ENCODE peak calls at places on chromosomes 1 and 21, in ten cellular contexts. G, Q, H, D, P, B, L, E, T and A are unnamed samples.

GRCh38 chr1:213281610-213282316 is 230.7 kb downstream of the RPS6KC1 start:
- DNase-seq in Q (no peak), P (no peak), T (no peak), D (no peak), E (peak), L (no peak), G (no peak), B (no peak), H (no peak), A (no peak)

GRCh38 chr1:181604482-181604881 is 121.2 kb downstream of the CACNA1E start:
- DNase-seq in G (no peak), L (no peak), H (no peak), D (no peak), E (no peak), Q (no peak), T (no peak), B (no peak), P (no peak), A (no peak)

GRCh38 chr21:41615613-41616012 is 107.7 kb upstream of the TMPRSS2 start:
- DNase-seq in T (no peak), B (no peak), G (no peak), E (no peak), D (peak), Q (no peak), P (peak), L (no peak), H (no peak), A (peak)

GRCh38 chr1:67126974-67127373 is 7.8 kb downstream of the C1orf141 start:
- DNase-seq in E (no peak), L (no peak), D (no peak), T (no peak), P (no peak), B (no peak), Q (no peak), H (no peak), G (no peak), A (no peak)

GRCh38 chr1:3160647-3161046 is 91.6 kb downstream of the PRDM16 start:
- DNase-seq in Q (no peak), H (no peak), B (no peak), L (no peak), D (no peak), G (no peak), E (no peak), T (no peak), P (no peak), A (no peak)

GRCh38 chr21:42417533-42417932 is 13.8 kb downstream of the UBASH3A start:
- DNase-seq in T (no peak), E (no peak), G (no peak), P (no peak), D (no peak), Q (no peak), H (peak), B (peak), L (peak), A (no peak)

GRCh38 chr1:8822383-8823294 is 5.2 kb upstream of the RERE start:
- DNase-seq in D (peak), E (no peak), Q (no peak), P (peak), T (no peak), L (peak), B (no peak), G (peak), H (no peak), A (peak)

GRCh38 chr1:61459345-61459744 is 265.6 kb downstream of the TM2D1 start:
- DNase-seq in E (no peak), P (no peak), B (no peak), T (no peak), Q (no peak), D (no peak), H (no peak), L (no peak), G (no peak), A (no peak)

GRCh38 chr1:40394456-40395172 is 21.1 kb downstream of the SMAP2 start:
- DNase-seq in G (no peak), D (no peak), Q (no peak), B (no peak), T (no peak), H (peak), E (no peak), P (no peak), L (no peak), A (peak)

GRCh38 chr1:204146965-204147364 is 4.9 kb downstream of the ETNK2 start:
- DNase-seq in D (no peak), T (no peak), Q (no peak), G (no peak), P (no peak), H (no peak), L (no peak), B (no peak), E (no peak), A (no peak)

GRCh38 chr1:97247196-97247595 is 525.6 kb downstream of the PTBP2 start:
- DNase-seq in Q (no peak), E (no peak), P (peak), G (no peak), T (no peak), B (no peak), L (no peak), D (no peak), H (no peak), A (peak)

GRCh38 chr1:6199298-6200187 is at the start of gene RPL22:
- DNase-seq in B (peak), L (peak), G (peak), H (peak), T (peak), E (peak), D (peak), Q (peak), P (peak), A (peak)

GRCh38 chr1:67610450-67610849 is 74.6 kb upstream of the GADD45A start:
- DNase-seq in Q (no peak), G (no peak), L (no peak), H (peak), E (no peak), T (no peak), B (no peak), D (no peak), P (no peak), A (no peak)

GRCh38 chr1:17919525-17920439 is 164.6 kb downstream of the ACTL8 start:
- DNase-seq in Q (no peak), T (peak), E (peak), H (peak), G (no peak), D (peak), B (no peak), P (peak), L (peak), A (peak)
- TF ChIP-seq CTCF in Q (no peak), T (peak), E (peak), H (peak), G (no peak), D (peak), B (no peak), P (peak), L (no peak), A (no peak)

DNA sequence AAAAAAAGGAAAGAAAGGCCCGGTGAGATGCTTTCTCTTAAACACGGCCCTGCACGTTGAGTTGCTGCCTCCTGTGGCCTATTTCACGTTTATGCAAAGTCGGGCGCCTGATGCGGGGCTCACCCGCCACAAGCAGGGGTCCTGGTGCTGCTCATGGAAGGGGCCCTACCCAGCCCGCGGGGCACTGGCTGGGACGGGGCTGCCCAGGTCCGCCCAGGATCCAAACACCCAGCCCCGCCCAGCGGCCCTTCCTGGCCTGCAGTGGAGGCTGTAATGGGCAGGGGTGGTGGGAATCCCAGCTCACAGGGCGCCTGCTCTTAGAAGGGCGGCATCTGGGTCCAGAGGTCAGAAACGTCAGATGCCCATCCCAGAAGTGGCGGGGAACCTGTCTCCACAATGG is 1.6 kb downstream of the COL6A2 start:
- DNase-seq in D (no peak), Q (peak), E (peak), L (peak), G (peak), T (no peak), P (peak), B (peak), H (no peak), A (no peak)
- H3K4me3 ChIP-seq in D (peak), Q (peak), E (no peak), L (peak), G (peak), T (no peak), P (peak), B (no peak), H (no peak), A (peak)

GRCh38 chr1:174747613-174748012 is 252.1 kb upstream of the CACYBP start:
- DNase-seq in D (no peak), E (no peak), H (no peak), Q (no peak), B (no peak), G (no peak), T (no peak), P (no peak), L (no peak), A (no peak)
- TF ChIP-seq CTCF in D (peak), E (peak), H (no peak), Q (no peak), B (no peak), G (no peak), T (peak), P (peak), L (no peak), A (peak)

GRCh38 chr1:26694185-26694572 is 1.6 kb upstream of the ARID1A start:
- DNase-seq in Q (no peak), L (no peak), H (no peak), B (no peak), T (no peak), D (no peak), P (no peak), E (peak), G (no peak), A (no peak)

GRCh38 chr1:26692793-26693490 is 2.9 kb upstream of the ARID1A start:
- DNase-seq in L (peak), Q (peak), H (peak), P (peak), T (peak), D (peak), B (peak), E (peak), G (peak), A (peak)

GRCh38 chr1:26694597-26695416 is 1.0 kb upstream of the ARID1A start:
- DNase-seq in E (peak), H (peak), B (no peak), Q (no peak), D (no peak), T (no peak), L (no peak), P (no peak), G (no peak), A (no peak)

GRCh38 chr1:26692211-26692792 is 3.5 kb upstream of the ARID1A start:
- DNase-seq in Q (peak), P (peak), D (peak), G (peak), H (peak), L (peak), B (peak), T (peak), E (peak), A (peak)

DNA sequence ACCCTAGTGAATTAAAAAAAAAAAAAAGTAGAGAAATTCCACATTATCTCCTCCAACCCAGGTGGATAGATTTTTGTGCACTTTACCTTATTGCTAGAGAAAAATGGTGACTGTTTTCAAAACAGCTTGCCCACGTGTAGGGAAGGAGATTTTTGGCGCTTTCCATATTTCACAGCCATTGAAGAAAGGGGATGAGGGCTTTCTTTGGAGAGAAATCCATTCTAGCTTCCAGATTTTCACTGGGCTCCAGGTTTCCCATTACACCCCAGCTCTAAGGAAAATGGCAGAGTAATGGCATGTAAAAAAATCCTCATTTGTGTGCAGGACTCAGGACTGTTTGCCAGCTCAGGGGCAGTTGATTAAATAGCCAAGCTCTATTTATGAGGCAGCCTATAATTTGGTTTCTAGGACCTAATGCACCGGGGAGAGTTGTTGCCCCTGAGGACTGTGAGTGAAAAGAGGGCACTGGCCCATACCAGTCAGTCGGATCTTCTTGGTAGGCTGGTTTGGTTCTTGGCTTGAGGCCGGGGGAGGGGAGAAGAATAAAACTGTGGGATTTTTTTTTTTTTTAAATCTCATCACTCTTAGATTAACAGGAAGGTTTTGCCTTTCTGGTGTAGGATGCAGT is 2.1 kb upstream of the ARID1A start:
- DNase-seq in H (peak), L (no peak), E (peak), P (peak), T (no peak), G (no peak), Q (no peak), D (no peak), B (no peak), A (no peak)
- H3K4me3 ChIP-seq in H (peak), L (peak), E (peak), P (peak), T (peak), G (peak), Q (peak), D (peak), B (peak), A (peak)

DNA sequence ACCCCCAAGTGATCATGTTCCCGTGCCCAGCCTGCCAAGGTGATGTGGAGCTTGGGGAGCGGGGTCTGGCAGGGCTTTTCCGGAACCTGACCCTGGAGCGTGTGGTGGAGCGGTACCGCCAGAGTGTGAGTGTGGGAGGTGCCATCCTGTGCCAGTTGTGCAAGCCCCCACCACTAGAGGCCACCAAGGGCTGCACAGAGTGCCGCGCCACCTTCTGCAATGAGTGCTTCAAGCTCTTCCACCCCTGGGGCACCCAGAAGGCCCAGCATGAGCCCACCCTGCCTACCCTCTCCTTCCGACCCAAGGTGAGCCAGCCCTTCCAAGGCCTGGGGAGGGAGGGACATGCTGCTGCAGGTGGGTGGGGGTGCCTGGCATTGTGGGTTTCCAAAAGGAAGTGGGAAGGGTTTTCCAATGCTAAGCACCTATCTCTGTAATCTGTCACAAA is 2.3 kb downstream of the TRIM46 start:
- DNase-seq in Q (no peak), H (peak), B (no peak), T (peak), E (no peak), G (no peak), P (no peak), L (peak), D (no peak), A (no peak)
- TF ChIP-seq CTCF in Q (no peak), H (peak), B (no peak), T (peak), E (no peak), G (no peak), P (no peak), L (no peak), D (no peak), A (peak)

DNA sequence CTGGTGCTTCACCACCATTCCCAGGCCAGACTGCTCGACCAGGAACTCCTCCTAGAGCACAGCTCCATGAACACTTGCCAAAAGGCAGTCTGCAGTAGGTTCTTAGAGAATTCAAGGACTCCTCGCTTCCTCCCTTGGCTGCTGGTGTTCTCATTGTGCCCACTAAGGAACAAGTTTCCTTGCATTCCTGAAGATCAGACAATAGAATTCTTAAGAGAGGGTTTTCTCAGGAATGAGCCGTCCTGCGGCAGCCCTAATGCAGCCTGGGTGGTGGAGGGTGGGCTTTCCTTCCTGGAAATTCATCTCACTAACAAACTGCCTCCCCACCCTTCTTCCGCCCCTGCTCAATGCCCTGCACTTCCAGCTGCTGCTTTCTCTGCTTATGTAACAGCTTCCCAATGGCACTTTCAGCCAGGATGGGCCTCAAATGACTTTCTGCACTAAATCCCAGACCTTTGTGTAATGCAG is 288.0 kb downstream of the PLPP3 start:
- DNase-seq in G (peak), E (peak), P (no peak), B (no peak), Q (no peak), L (no peak), D (no peak), T (no peak), H (no peak), A (no peak)
- H3K4me3 ChIP-seq in G (no peak), E (no peak), P (no peak), B (no peak), Q (no peak), L (no peak), D (no peak), T (no peak), H (no peak), A (no peak)

DNA sequence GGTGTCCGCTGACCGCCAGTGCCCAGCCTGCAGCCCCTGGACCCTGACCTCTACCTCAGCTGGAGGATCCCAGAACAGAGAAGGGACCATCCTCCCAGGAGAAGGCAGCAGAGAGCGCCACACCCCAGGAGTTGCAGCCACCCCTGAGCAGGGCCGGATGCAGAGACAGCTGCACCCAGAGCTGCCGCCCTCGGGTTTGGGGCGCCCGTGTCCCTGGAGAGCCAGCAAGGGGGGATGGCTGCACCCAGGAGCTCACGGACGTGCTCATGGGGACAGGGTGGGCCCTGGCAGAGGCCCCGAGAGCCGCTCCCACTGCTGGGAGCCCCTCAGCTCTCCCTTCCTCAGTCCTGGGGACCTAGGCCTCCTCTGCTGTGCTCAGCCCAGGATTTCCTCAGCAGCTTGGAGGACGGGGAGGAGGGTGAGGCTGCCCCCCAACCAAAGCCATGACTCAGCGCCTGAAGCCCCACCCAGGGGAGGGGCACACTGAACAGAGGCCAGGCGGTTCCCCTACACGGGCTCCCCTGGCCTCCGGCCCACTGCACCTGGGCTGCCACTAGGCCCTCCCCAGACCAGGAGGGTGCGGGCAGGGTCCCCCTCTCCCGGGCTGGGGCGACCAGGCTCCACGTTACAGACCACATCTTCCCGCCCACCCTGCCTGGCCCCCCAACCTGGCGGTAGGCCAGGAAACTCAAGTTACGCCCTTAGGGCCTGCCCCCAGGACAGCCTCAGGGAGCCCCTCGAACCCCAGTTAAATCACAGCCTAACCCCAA is 2.2 kb downstream of the ACAP3 start:
- DNase-seq in P (peak), G (peak), D (peak), B (peak), H (peak), Q (peak), E (peak), L (no peak), T (peak), A (peak)
- TF ChIP-seq CTCF in P (no peak), G (no peak), D (no peak), B (no peak), H (peak), Q (peak), E (no peak), L (no peak), T (peak), A (peak)

GRCh38 chr1:184753093-184753492 is 1.6 kb downstream of the EDEM3 start:
- DNase-seq in T (no peak), L (no peak), G (no peak), E (no peak), Q (no peak), D (no peak), P (no peak), B (no peak), H (no peak), A (no peak)
- H3K4me3 ChIP-seq in T (peak), L (peak), G (peak), E (peak), Q (peak), D (peak), P (peak), B (peak), H (peak), A (peak)

DNA sequence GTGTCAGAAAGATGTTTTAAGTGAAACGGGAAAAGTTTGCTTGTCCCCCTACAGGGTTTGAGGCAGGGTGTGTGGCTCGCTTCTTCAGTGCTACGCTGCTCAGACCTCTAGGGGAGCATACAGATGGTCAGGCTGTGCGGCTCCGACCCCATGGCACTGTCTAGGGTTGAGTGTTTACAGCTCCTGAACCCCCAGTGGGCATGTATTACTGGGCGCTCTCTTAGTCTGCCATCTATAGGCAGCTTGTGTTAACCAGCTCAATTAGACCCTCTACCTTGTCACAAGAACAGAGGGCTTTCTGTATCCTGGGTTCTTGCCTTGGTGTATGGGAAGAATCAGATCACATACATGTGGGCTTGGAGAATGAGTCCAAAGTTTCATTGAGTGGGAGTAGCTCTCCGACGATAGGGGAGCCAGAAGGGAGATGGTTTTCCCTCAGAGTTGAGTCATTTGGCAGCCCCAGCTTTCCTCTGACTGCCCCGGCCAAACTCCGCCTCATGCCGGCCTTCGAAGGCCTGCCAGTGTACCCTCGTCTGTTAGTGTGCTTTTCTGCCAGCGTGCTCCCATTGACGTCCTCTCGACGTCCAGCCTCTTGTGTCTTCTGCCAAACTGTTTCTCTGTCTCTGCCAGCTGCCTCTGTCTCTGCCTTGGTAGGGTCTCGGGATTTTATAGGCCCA is 38.6 kb upstream of the ADGRL4 start:
- DNase-seq in Q (no peak), L (no peak), D (no peak), T (peak), B (no peak), H (peak), P (no peak), E (peak), G (no peak), A (no peak)
- TF ChIP-seq CTCF in Q (no peak), L (no peak), D (no peak), T (peak), B (no peak), H (no peak), P (peak), E (peak), G (no peak), A (no peak)

GRCh38 chr1:54500030-54500389 is 48.0 kb upstream of the ACOT11 start:
- DNase-seq in P (no peak), Q (no peak), H (no peak), T (no peak), E (no peak), G (no peak), D (no peak), B (no peak), L (no peak), A (no peak)
- H3K4me3 ChIP-seq in P (no peak), Q (peak), H (no peak), T (no peak), E (peak), G (peak), D (no peak), B (peak), L (peak), A (no peak)